ENCODE peak calls at places on chromosomes 13 and 19, in six cellular contexts. One of them, this sample, is unnamed.

GRCh38 chr13:93227906-93228801 is 1.5 kb downstream of the GPC6 start:
- DNase-seq in retinal pigment epithelial cell: peak
- DNase-seq in neural crest cell: peak
- DNase-seq in astrocyte of the spinal cord: peak
- DNase-seq in activated B cell treated with CpG ODN at 0.5 μM for 24 hours: no peak
- DNase-seq in B cell: no peak
- DNase-seq in this sample: no peak

GRCh38 chr19:33427801-33428626 is 54.5 kb downstream of the CEBPG start:
- DNase-seq in retinal pigment epithelial cell: no peak
- DNase-seq in B cell: no peak
- DNase-seq in neural crest cell: no peak
- DNase-seq in astrocyte of the spinal cord: no peak
- DNase-seq in activated B cell treated with CpG ODN at 0.5 μM for 24 hours: no peak
- DNase-seq in this sample: no peak

GRCh38 chr13:79593611-79594275 is 112.8 kb downstream of the NDFIP2 start:
- DNase-seq in retinal pigment epithelial cell: no peak
- DNase-seq in astrocyte of the spinal cord: peak
- DNase-seq in neural crest cell: no peak
- DNase-seq in B cell: no peak
- DNase-seq in activated B cell treated with CpG ODN at 0.5 μM for 24 hours: no peak
- DNase-seq in this sample: no peak

GRCh38 chr19:47540748-47541147 is 25.9 kb upstream of the NAPA start:
- DNase-seq in B cell: no peak
- DNase-seq in astrocyte of the spinal cord: peak
- DNase-seq in neural crest cell: no peak
- DNase-seq in activated B cell treated with CpG ODN at 0.5 μM for 24 hours: no peak
- DNase-seq in retinal pigment epithelial cell: no peak
- DNase-seq in this sample: peak

GRCh38 chr19:34381399-34382251 is 16.6 kb downstream of the GPI start:
- DNase-seq in neural crest cell: no peak
- DNase-seq in activated B cell treated with CpG ODN at 0.5 μM for 24 hours: no peak
- DNase-seq in astrocyte of the spinal cord: no peak
- DNase-seq in B cell: no peak
- DNase-seq in retinal pigment epithelial cell: no peak
- DNase-seq in this sample: no peak

GRCh38 chr13:52454459-52454824 is 836 bp upstream of the CKAP2 start:
- DNase-seq in B cell: peak
- DNase-seq in astrocyte of the spinal cord: peak
- DNase-seq in activated B cell treated with CpG ODN at 0.5 μM for 24 hours: no peak
- DNase-seq in neural crest cell: no peak
- DNase-seq in retinal pigment epithelial cell: no peak
- DNase-seq in this sample: no peak

GRCh38 chr13:52925775-52926285 is 77.4 kb upstream of the PCDH8 start:
- DNase-seq in retinal pigment epithelial cell: no peak
- DNase-seq in B cell: no peak
- DNase-seq in astrocyte of the spinal cord: no peak
- DNase-seq in activated B cell treated with CpG ODN at 0.5 μM for 24 hours: no peak
- DNase-seq in neural crest cell: no peak
- DNase-seq in this sample: no peak

GRCh38 chr13:31476753-31477152 is 262.6 kb upstream of the RXFP2 start:
- DNase-seq in B cell: no peak
- DNase-seq in neural crest cell: no peak
- DNase-seq in retinal pigment epithelial cell: no peak
- DNase-seq in activated B cell treated with CpG ODN at 0.5 μM for 24 hours: no peak
- DNase-seq in astrocyte of the spinal cord: peak
- DNase-seq in this sample: no peak

GRCh38 chr13:40389081-40389641 is 277.3 kb downstream of the FOXO1 start:
- DNase-seq in retinal pigment epithelial cell: no peak
- DNase-seq in B cell: no peak
- DNase-seq in neural crest cell: no peak
- DNase-seq in astrocyte of the spinal cord: peak
- DNase-seq in activated B cell treated with CpG ODN at 0.5 μM for 24 hours: no peak
- DNase-seq in this sample: no peak

GRCh38 chr13:98540476-98540875 is 36.4 kb downstream of the STK24 start:
- DNase-seq in neural crest cell: no peak
- DNase-seq in astrocyte of the spinal cord: no peak
- DNase-seq in retinal pigment epithelial cell: no peak
- DNase-seq in activated B cell treated with CpG ODN at 0.5 μM for 24 hours: no peak
- DNase-seq in B cell: no peak
- DNase-seq in this sample: no peak

GRCh38 chr13:21657538-21657937 is 13.3 kb upstream of the FGF9 start:
- DNase-seq in retinal pigment epithelial cell: no peak
- DNase-seq in astrocyte of the spinal cord: peak
- DNase-seq in neural crest cell: no peak
- DNase-seq in activated B cell treated with CpG ODN at 0.5 μM for 24 hours: no peak
- DNase-seq in B cell: no peak
- DNase-seq in this sample: no peak

GRCh38 chr19:57651654-57651996 is 17.1 kb upstream of the ZSCAN4 start:
- DNase-seq in activated B cell treated with CpG ODN at 0.5 μM for 24 hours: no peak
- DNase-seq in astrocyte of the spinal cord: no peak
- DNase-seq in neural crest cell: no peak
- DNase-seq in B cell: no peak
- DNase-seq in retinal pigment epithelial cell: no peak
- DNase-seq in this sample: no peak
- TF ChIP-seq CTCF in activated B cell treated with CpG ODN at 0.5 μM for 24 hours: no peak
- TF ChIP-seq CTCF in astrocyte of the spinal cord: no peak
- TF ChIP-seq CTCF in neural crest cell: no peak
- TF ChIP-seq CTCF in B cell: no peak
- TF ChIP-seq CTCF in retinal pigment epithelial cell: no peak
- TF ChIP-seq CTCF in this sample: no peak

DNA sequence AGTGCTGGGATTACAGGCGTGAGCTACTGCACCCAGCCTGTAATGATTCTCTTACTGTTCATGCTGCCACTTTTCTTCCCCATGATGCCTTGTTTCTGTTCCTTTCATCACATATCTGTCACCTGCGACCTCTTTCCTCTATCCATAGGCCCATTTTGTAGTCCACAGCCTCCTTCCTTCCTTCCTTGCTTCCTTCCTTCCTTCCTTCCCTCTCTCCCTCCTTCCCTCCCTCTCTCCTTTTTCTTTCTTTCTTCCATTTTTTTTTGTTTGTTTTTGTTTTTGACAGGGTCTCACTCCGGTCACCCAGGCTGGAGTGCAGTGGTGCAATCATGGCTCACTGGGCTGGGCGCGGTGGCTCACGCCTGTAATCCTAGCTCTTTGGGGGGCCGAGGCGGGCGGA is 4.2 kb downstream of the GYS1 start:
- DNase-seq in activated B cell treated with CpG ODN at 0.5 μM for 24 hours: no peak
- DNase-seq in astrocyte of the spinal cord: no peak
- DNase-seq in B cell: no peak
- DNase-seq in neural crest cell: no peak
- DNase-seq in retinal pigment epithelial cell: no peak
- DNase-seq in this sample: no peak
- TF ChIP-seq CTCF in activated B cell treated with CpG ODN at 0.5 μM for 24 hours: no peak
- TF ChIP-seq CTCF in astrocyte of the spinal cord: no peak
- TF ChIP-seq CTCF in B cell: no peak
- TF ChIP-seq CTCF in neural crest cell: no peak
- TF ChIP-seq CTCF in retinal pigment epithelial cell: no peak
- TF ChIP-seq CTCF in this sample: no peak

GRCh38 chr19:49936549-49936948 is 7.2 kb upstream of the NUP62 start:
- DNase-seq in neural crest cell: no peak
- DNase-seq in activated B cell treated with CpG ODN at 0.5 μM for 24 hours: no peak
- DNase-seq in retinal pigment epithelial cell: no peak
- DNase-seq in astrocyte of the spinal cord: no peak
- DNase-seq in B cell: no peak
- DNase-seq in this sample: no peak

GRCh38 chr19:49938662-49939061 is 9.4 kb upstream of the NUP62 start:
- DNase-seq in neural crest cell: no peak
- DNase-seq in activated B cell treated with CpG ODN at 0.5 μM for 24 hours: no peak
- DNase-seq in B cell: peak
- DNase-seq in astrocyte of the spinal cord: no peak
- DNase-seq in retinal pigment epithelial cell: no peak
- DNase-seq in this sample: no peak

GRCh38 chr19:49940482-49940791 is 11.1 kb upstream of the NUP62 start:
- DNase-seq in activated B cell treated with CpG ODN at 0.5 μM for 24 hours: no peak
- DNase-seq in retinal pigment epithelial cell: no peak
- DNase-seq in astrocyte of the spinal cord: no peak
- DNase-seq in neural crest cell: no peak
- DNase-seq in B cell: no peak
- DNase-seq in this sample: no peak

DNA sequence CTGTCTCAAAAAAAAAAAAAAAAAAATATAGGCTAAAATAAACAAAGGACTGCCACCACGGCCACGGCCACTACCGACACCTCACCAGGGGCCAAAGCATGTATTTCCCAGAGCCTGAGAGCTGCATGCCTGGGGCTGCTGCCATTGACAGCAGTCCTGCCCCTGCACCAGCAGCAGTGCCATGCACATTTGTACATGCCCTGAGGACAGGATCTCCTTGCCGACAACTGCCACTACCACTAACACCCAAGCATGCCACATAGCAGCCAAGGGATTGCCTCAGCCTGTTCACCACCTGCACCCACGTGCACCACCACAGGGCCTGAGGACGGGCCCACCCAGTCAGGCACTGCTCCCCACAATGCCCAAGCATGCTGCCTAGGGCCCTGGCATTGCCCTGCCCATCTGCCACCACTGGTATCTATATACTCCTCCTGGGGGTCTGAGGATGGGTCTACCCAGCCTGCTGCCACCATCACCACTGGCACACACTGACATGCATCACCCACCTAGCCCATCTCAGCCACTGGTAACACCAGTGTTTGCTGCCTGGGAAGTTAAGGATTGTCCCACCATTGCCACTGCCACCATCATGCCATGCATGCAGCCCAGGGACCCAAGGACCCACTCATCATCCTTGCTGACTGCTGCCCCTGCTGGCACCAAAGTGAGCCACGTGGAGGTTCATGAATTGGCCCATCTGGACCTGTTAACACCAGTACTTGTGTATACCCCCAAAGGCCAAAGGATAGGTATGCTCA is 10.6 kb upstream of the NUP62 start:
- DNase-seq in neural crest cell: no peak
- DNase-seq in B cell: peak
- DNase-seq in activated B cell treated with CpG ODN at 0.5 μM for 24 hours: no peak
- DNase-seq in retinal pigment epithelial cell: no peak
- DNase-seq in astrocyte of the spinal cord: no peak
- DNase-seq in this sample: no peak
- TF ChIP-seq CTCF in neural crest cell: no peak
- TF ChIP-seq CTCF in B cell: no peak
- TF ChIP-seq CTCF in activated B cell treated with CpG ODN at 0.5 μM for 24 hours: no peak
- TF ChIP-seq CTCF in retinal pigment epithelial cell: peak
- TF ChIP-seq CTCF in astrocyte of the spinal cord: no peak
- TF ChIP-seq CTCF in this sample: no peak

GRCh38 chr19:17496337-17496997 is 15.0 kb upstream of the PGLS start:
- DNase-seq in activated B cell treated with CpG ODN at 0.5 μM for 24 hours: peak
- DNase-seq in B cell: peak
- DNase-seq in neural crest cell: peak
- DNase-seq in astrocyte of the spinal cord: peak
- DNase-seq in retinal pigment epithelial cell: no peak
- DNase-seq in this sample: no peak
- TF ChIP-seq CTCF in activated B cell treated with CpG ODN at 0.5 μM for 24 hours: no peak
- TF ChIP-seq CTCF in B cell: peak
- TF ChIP-seq CTCF in neural crest cell: peak
- TF ChIP-seq CTCF in astrocyte of the spinal cord: peak
- TF ChIP-seq CTCF in retinal pigment epithelial cell: peak
- TF ChIP-seq CTCF in this sample: peak

This sample was measured in AG09319.